ENCODE peak calls at places on chromosomes 3 and 15, in nine cellular contexts. N is uterus, U is neuronal stem cell, S is adrenal gland, W is endothelial cell of umbilical vein, F is breast epithelium, G is left ventricle myocardium inferior, K is right lobe of liver, Q is astrocyte. V is an unnamed sample. For H3K9me3, the result is how much of the 10 kb centered on the place peaks cover.

GRCh38 chr3:122512284-122512683 is 2.5 kb downstream of the KPNA1 start:
- DNase-seq in W (no peak), G (no peak), K (no peak), S (no peak), Q (no peak), F (no peak), U (no peak), N (no peak), V (no peak)

GRCh38 chr15:92801412-92801773 is 98.7 kb upstream of the CHD2 start:
- DNase-seq in F (no peak), G (no peak), W (no peak), S (no peak), U (no peak), N (no peak), K (no peak), Q (peak), V (no peak)

GRCh38 chr15:90060797-90061196 is 41.5 kb downstream of the IDH2 start:
- DNase-seq in W (no peak), S (no peak), G (no peak), N (no peak), U (no peak), K (no peak), F (no peak), Q (no peak), V (peak)

GRCh38 chr15:100900136-100900894 is 18.8 kb upstream of the LRRK1 start:
- DNase-seq in W (no peak), U (no peak), G (no peak), S (no peak), N (no peak), Q (no peak), F (no peak), K (no peak), V (peak)

GRCh38 chr15:78866824-78867223 is 5.9 kb upstream of the MORF4L1 start:
- DNase-seq in U (no peak), F (no peak), Q (no peak), G (no peak), W (no peak), N (no peak), S (no peak), K (no peak), V (no peak)

GRCh38 chr3:129344540-129345220 is 66.0 kb downstream of the HMCES start:
- DNase-seq in F (no peak), N (no peak), G (no peak), K (no peak), U (no peak), S (no peak), W (no peak), Q (no peak), V (no peak)

GRCh38 chr3:119619094-119619493 is 21.4 kb downstream of the PLA1A start:
- DNase-seq in U (no peak), Q (no peak), F (no peak), K (no peak), N (no peak), S (no peak), G (no peak), W (no peak), V (no peak)

GRCh38 chr15:90104551-90104950 is 2.3 kb upstream of the IDH2 start:
- DNase-seq in Q (no peak), S (no peak), W (no peak), N (no peak), K (peak), G (no peak), F (peak), U (no peak), V (peak)

GRCh38 chr15:74311734-74312444 is 55.6 kb downstream of the CYP11A1 start:
- DNase-seq in U (no peak), F (no peak), G (no peak), S (peak), K (no peak), W (peak), N (no peak), Q (no peak), V (no peak)

GRCh38 chr3:171320721-171321120 is 139.5 kb downstream of the TNIK start:
- DNase-seq in U (no peak), N (no peak), W (no peak), F (no peak), Q (peak), G (no peak), S (no peak), K (no peak), V (no peak)

GRCh38 chr3:119840855-119841254 is 59.0 kb downstream of the NR1I2 start:
- DNase-seq in S (no peak), W (no peak), U (no peak), Q (no peak), K (no peak), G (no peak), N (no peak), F (no peak), V (no peak)

GRCh38 chr15:71146597-71146996 is 31.3 kb downstream of the THSD4 start:
- DNase-seq in K (no peak), N (no peak), U (no peak), F (no peak), S (no peak), Q (no peak), G (no peak), W (no peak), V (peak)

GRCh38 chr15:36432162-36432561 is 147.3 kb upstream of the CDIN1 start:
- DNase-seq in S (no peak), G (no peak), N (no peak), U (no peak), Q (peak), W (no peak), K (no peak), F (no peak), V (no peak)

GRCh38 chr3:30996467-30996866 is 102.0 kb upstream of the GADL1 start:
- DNase-seq in G (no peak), S (no peak), K (no peak), Q (no peak), N (no peak), F (no peak), U (no peak), W (no peak), V (no peak)

GRCh38 chr3:126962756-126963155 is 20.2 kb upstream of the PLXNA1 start:
- DNase-seq in W (no peak), N (no peak), F (no peak), Q (no peak), U (no peak), K (peak), G (peak), S (no peak), V (no peak)

GRCh38 chr3:141449424-141449823 is 37.4 kb upstream of the RASA2 start:
- DNase-seq in U (no peak), W (no peak), Q (no peak), N (no peak), S (no peak), K (no peak), G (no peak), F (no peak), V (no peak)

GRCh38 chr3:31462050-31462569 is 70.6 kb upstream of the STT3B start:
- DNase-seq in S (no peak), Q (no peak), K (no peak), G (no peak), U (no peak), F (no peak), N (no peak), W (peak), V (no peak)

GRCh38 chr3:46982581-46982980 is 3.1 kb downstream of the NBEAL2 start:
- DNase-seq in U (no peak), N (no peak), Q (no peak), K (peak), G (peak), W (no peak), S (no peak), F (no peak), V (no peak)

GRCh38 chr3:5187920-5188418 is 462 bp downstream of the EDEM1 start:
- DNase-seq in U (no peak), Q (no peak), S (peak), G (peak), W (no peak), N (peak), F (no peak), K (peak), V (peak)

GRCh38 chr3:62229908-62230307 is 143.4 kb downstream of the FEZF2 start:
- DNase-seq in F (no peak), K (no peak), W (no peak), U (no peak), G (no peak), S (no peak), Q (no peak), N (no peak), V (no peak)

GRCh38 chr3:43388909-43389308 is 102.6 kb downstream of the SNRK start:
- DNase-seq in Q (no peak), U (no peak), W (no peak), F (no peak), S (no peak), K (no peak), N (no peak), G (no peak), V (no peak)

GRCh38 chr3:72270730-72271129 is 485.8 kb upstream of the PROK2 start:
- DNase-seq in N (no peak), F (no peak), U (no peak), G (no peak), Q (no peak), K (peak), W (no peak), S (no peak), V (no peak)

GRCh38 chr3:30124435-30125390 is 481.7 kb upstream of the TGFBR2 start:
- DNase-seq in G (no peak), K (no peak), N (no peak), S (peak), Q (peak), F (peak), U (no peak), W (no peak), V (no peak)

GRCh38 chr15:67863442-67863987 is 23.7 kb upstream of the RNU6-1 start:
- DNase-seq in W (peak), F (peak), U (peak), G (peak), S (peak), N (peak), K (peak), Q (peak), V (peak)

GRCh38 chr3:173911446-173911845 is 513.9 kb downstream of the NLGN1 start:
- DNase-seq in F (no peak), G (no peak), Q (peak), K (no peak), N (no peak), S (peak), W (no peak), U (no peak), V (no peak)

GRCh38 chr3:67657192-67657591 is 2.8 kb upstream of the SUCLG2 start:
- DNase-seq in F (no peak), U (no peak), Q (no peak), W (no peak), K (no peak), S (no peak), N (no peak), G (no peak), V (no peak)

GRCh38 chr3:42600958-42601675 is 631 bp downstream of the NKTR start:
- DNase-seq in S (peak), F (peak), G (peak), N (peak), U (no peak), W (peak), Q (peak), K (no peak), V (no peak)

GRCh38 chr3:116242825-116243224 is 202.5 kb downstream of the LSAMP start:
- DNase-seq in U (no peak), Q (no peak), F (no peak), N (no peak), K (no peak), G (no peak), W (no peak), S (no peak), V (no peak)

GRCh38 chr3:54309601-54310000 is 187.2 kb downstream of the CACNA2D3 start:
- DNase-seq in G (no peak), N (no peak), W (no peak), S (no peak), F (no peak), U (no peak), Q (no peak), K (no peak), V (no peak)
- H3K4me3 ChIP-seq in G (no peak), N (no peak), W (no peak), S (no peak), F (no peak), U (no peak), Q (no peak), K (no peak), V (no peak)

GRCh38 chr3:14624498-14624897 is 27.1 kb upstream of the CCDC174 start:
- DNase-seq in W (no peak), G (no peak), F (no peak), S (no peak), Q (no peak), K (no peak), U (no peak), N (no peak), V (no peak)
- H3K9me3 ChIP-seq in W (under half), G (under half), F (under half), S (under half), Q (under half), K (under half), U (under half), N (under half), V (under half)

DNA sequence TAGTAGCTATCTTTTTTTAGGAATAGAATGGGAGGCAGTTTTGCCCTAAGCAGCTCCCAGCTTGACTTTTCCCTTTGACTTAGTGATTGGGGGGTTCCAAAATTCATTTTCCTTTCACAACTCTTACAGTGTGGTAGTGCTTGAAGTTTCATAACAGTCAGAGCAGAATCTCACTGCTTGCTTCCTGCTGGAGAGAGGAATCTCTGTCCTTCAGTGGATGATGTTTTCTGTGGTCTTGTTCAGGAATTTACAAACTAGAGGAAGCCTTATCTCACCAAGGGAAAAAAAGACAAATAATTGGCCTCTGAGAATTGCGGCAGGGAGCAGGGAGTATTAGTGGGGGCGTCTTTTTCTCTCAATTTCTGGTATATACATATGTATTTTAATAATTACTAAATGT is 326.6 kb upstream of the C2CD4B start:
- DNase-seq in S (no peak), Q (peak), N (no peak), U (no peak), G (no peak), W (no peak), F (no peak), K (no peak), V (no peak)
- H3K27ac ChIP-seq in S (no peak), Q (no peak), N (no peak), U (no peak), G (no peak), W (no peak), F (no peak), K (no peak), V (no peak)

DNA sequence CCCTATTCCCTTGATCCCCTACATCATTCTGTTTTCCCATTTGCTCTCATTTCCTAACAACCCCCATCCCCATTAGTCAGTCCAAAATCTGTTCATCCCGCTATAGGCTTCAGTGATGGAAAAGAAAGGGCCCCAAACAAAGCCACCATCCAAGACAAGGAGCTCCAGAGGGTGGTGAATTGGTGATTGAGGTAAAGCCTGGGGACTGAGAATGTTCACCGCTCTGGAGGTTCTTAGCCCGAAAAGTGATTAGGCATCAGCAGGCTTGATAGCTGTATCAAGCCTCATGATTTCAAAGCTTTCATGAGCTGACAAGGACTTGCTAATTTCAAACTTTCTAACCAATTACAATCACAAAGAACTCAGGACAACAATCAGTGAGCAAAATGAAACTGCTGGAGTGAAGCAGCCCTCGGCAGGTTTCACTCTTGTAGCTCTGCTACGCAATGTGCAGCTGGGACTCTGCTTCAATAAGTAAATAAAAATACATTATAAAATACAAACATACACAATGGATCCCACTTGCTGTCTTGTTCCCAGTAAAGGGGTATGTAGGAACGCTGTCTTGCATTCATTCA is 391.3 kb downstream of the TIGIT start:
- DNase-seq in Q (no peak), W (no peak), S (no peak), G (no peak), F (no peak), K (no peak), N (no peak), U (peak), V (no peak)
- H3K4me3 ChIP-seq in Q (peak), W (no peak), S (no peak), G (peak), F (no peak), K (no peak), N (no peak), U (no peak), V (no peak)

GRCh38 chr3:191070201-191070600 is 128.8 kb upstream of the OSTN start:
- DNase-seq in W (no peak), F (no peak), S (no peak), K (no peak), N (no peak), Q (peak), G (no peak), U (no peak), V (no peak)
- H3K9me3 ChIP-seq in W (under half), F (under half), S (under half), K (under half), N (under half), Q (under half), G (under half), U (under half), V (under half)

GRCh38 chr3:188097786-188098185 is 56.2 kb upstream of the LPP start:
- DNase-seq in N (no peak), U (no peak), K (no peak), S (no peak), Q (no peak), F (no peak), W (no peak), G (no peak), V (no peak)
- H3K27ac ChIP-seq in N (no peak), U (no peak), K (no peak), S (no peak), Q (no peak), F (no peak), W (no peak), G (peak), V (no peak)